ENCODE peak calls at places on chromosomes 4 and X, in five cellular contexts. One of them, this sample, is unnamed.

GRCh38 chrX:153481043-153481442 is 10.7 kb upstream of the HAUS7 start:
- DNase-seq in AG04449: no peak
- DNase-seq in A549: no peak
- DNase-seq in Calu3: no peak
- DNase-seq in left lung: no peak
- DNase-seq in this sample: no peak

GRCh38 chr4:111883557-111883999 is 261.7 kb upstream of the FAM241A start:
- DNase-seq in left lung: no peak
- DNase-seq in A549: no peak
- DNase-seq in Calu3: no peak
- DNase-seq in AG04449: no peak
- DNase-seq in this sample: no peak

GRCh38 chr4:56276547-56276946 is 110.7 kb downstream of the AASDH start:
- DNase-seq in A549: no peak
- DNase-seq in AG04449: no peak
- DNase-seq in left lung: no peak
- DNase-seq in Calu3: no peak
- DNase-seq in this sample: no peak

GRCh38 chrX:133580630-133581029 is 165.3 kb upstream of the GPC4 start:
- DNase-seq in AG04449: no peak
- DNase-seq in left lung: no peak
- DNase-seq in Calu3: no peak
- DNase-seq in A549: no peak
- DNase-seq in this sample: no peak

GRCh38 chrX:39755152-39756032 is 342.4 kb downstream of the BCOR start:
- DNase-seq in A549: peak; percentile 81
- DNase-seq in AG04449: peak; percentile 80
- DNase-seq in Calu3: peak; percentile 93
- DNase-seq in left lung: peak; percentile 77
- DNase-seq in this sample: peak; percentile 61

GRCh38 chr4:121953860-121954259 is 2.0 kb upstream of the TRPC3 start:
- DNase-seq in A549: no peak
- DNase-seq in Calu3: no peak
- DNase-seq in AG04449: no peak
- DNase-seq in left lung: no peak
- DNase-seq in this sample: no peak

GRCh38 chrX:153967536-153968214 is 3.9 kb downstream of the HCFC1 start:
- DNase-seq in AG04449: no peak
- DNase-seq in left lung: no peak
- DNase-seq in Calu3: no peak
- DNase-seq in A549: no peak
- DNase-seq in this sample: no peak

GRCh38 chr4:110124721-110125120 is 73.7 kb downstream of the ELOVL6 start:
- DNase-seq in AG04449: no peak
- DNase-seq in A549: no peak
- DNase-seq in Calu3: no peak
- DNase-seq in left lung: no peak
- DNase-seq in this sample: no peak

GRCh38 chrX:119880552-119881437 is 9.2 kb downstream of the NDUFA1 start:
- DNase-seq in AG04449: no peak
- DNase-seq in Calu3: peak; percentile 32
- DNase-seq in A549: peak; percentile 59
- DNase-seq in left lung: no peak
- DNase-seq in this sample: no peak

GRCh38 chr4:5018603-5019002 is 655 bp downstream of the CYTL1 start:
- DNase-seq in A549: no peak
- DNase-seq in left lung: no peak
- DNase-seq in AG04449: no peak
- DNase-seq in Calu3: no peak
- DNase-seq in this sample: no peak

GRCh38 chrX:40174594-40175415 is 77.0 kb upstream of the BCOR start:
- DNase-seq in left lung: peak; percentile 80
- DNase-seq in A549: no peak
- DNase-seq in AG04449: no peak
- DNase-seq in Calu3: no peak
- DNase-seq in this sample: no peak

GRCh38 chrX:96704661-96705060 is 20.0 kb downstream of the DIAPH2 start:
- DNase-seq in left lung: no peak
- DNase-seq in A549: no peak
- DNase-seq in AG04449: no peak
- DNase-seq in Calu3: no peak
- DNase-seq in this sample: no peak

GRCh38 chrX:24204331-24204730 is 54.8 kb downstream of the ZFX start:
- DNase-seq in A549: no peak
- DNase-seq in left lung: no peak
- DNase-seq in AG04449: no peak
- DNase-seq in Calu3: no peak
- DNase-seq in this sample: no peak

DNA sequence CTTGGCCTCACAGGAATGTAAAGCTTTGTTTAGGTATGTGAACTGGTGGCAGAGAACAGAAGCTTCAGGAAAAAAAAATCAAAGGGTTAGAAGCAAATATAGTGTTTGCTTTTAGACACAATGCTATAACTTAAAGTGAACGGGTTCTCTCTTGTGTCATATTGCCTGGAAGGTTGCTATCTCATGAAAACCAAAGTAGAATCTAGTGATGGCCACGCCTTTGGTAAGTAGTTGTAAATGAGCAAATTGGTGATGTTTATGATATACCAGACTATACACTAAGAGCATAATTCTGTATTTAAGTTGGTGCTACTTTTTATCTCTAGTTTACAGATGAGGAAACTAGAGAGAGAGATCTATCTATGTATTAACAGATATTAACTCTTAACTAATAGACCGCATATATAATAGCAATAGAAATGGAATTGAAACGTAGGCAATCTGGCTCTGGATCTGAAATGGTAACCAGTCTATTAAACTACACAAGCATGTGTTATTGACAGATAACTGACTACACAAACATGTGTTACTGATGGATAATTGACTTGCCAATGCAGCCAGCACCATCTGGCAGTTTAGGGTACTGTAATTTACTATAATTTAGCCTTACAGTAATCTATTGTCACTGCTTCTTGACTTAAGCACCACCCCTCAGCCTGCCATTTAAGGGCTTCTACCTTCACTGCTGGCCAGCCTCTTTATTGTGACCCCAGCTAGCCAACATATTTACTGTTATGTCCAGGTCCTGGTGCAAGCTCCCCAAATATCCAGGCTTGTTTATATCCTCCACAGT is 40.9 kb downstream of the HCCS start:
- DNase-seq in AG04449: no peak
- DNase-seq in left lung: no peak
- DNase-seq in A549: no peak
- DNase-seq in Calu3: no peak
- DNase-seq in this sample: no peak
- TF ChIP-seq CTCF in AG04449: no peak
- TF ChIP-seq CTCF in left lung: no peak
- TF ChIP-seq CTCF in A549: no peak
- TF ChIP-seq CTCF in Calu3: no peak
- TF ChIP-seq CTCF in this sample: no peak

DNA sequence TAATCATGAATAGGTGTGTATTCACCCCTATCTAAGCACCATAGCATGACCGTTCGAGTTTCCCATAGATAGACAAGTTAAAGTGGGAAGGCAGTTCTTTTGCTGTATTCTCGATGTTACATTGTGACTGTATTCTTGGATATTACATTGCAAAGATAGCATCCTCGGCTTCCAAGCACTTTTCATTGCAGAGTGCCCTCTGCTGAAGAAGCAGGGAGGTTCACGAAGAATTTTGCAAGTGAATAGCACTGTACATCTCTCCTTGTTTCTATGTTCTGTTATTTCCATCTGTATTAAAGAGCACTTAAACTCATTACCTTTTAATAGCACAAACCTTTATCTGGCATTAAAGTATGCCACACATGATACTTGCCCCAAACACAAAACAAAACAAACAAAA is 426.7 kb upstream of the ARX start:
- DNase-seq in AG04449: no peak
- DNase-seq in A549: no peak
- DNase-seq in left lung: no peak
- DNase-seq in Calu3: no peak
- DNase-seq in this sample: no peak
- TF ChIP-seq CTCF in AG04449: no peak
- TF ChIP-seq CTCF in A549: no peak
- TF ChIP-seq CTCF in left lung: no peak
- TF ChIP-seq CTCF in Calu3: no peak
- TF ChIP-seq CTCF in this sample: peak; percentile 51

DNA sequence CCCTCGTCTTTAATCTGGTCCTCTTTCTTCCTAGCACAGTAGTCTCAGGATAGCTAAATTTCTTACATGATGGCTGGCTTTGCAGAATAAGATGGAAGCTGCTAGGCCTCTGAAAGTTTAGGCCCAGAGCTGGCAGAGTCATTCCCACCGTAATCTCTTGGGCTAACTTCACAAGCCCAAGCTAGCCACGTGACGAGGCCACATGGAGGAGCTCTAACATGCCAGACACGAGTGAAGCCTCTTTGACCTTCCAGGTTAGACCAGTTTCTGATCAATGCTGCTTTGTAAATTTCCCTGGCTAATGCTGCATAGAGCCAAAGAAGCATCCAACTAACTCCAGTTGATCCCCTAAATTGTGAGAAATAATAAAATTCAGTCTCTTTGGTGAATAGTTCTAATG is 9.5 kb upstream of the CENPE start:
- DNase-seq in AG04449: no peak
- DNase-seq in Calu3: peak; percentile 47
- DNase-seq in A549: no peak
- DNase-seq in left lung: no peak
- DNase-seq in this sample: no peak
- TF ChIP-seq CTCF in AG04449: no peak
- TF ChIP-seq CTCF in Calu3: no peak
- TF ChIP-seq CTCF in A549: no peak
- TF ChIP-seq CTCF in left lung: no peak
- TF ChIP-seq CTCF in this sample: peak; percentile 21

GRCh38 chr4:7787681-7788141 is 151.9 kb downstream of the AFAP1 start:
- DNase-seq in A549: no peak
- DNase-seq in AG04449: no peak
- DNase-seq in Calu3: no peak
- DNase-seq in left lung: no peak
- DNase-seq in this sample: no peak

GRCh38 chr4:7786517-7786916 is 153.1 kb downstream of the AFAP1 start:
- DNase-seq in left lung: no peak
- DNase-seq in AG04449: no peak
- DNase-seq in A549: no peak
- DNase-seq in Calu3: no peak
- DNase-seq in this sample: no peak

GRCh38 chr4:7787067-7787466 is 152.6 kb downstream of the AFAP1 start:
- DNase-seq in Calu3: no peak
- DNase-seq in left lung: no peak
- DNase-seq in A549: no peak
- DNase-seq in AG04449: no peak
- DNase-seq in this sample: no peak

GRCh38 chr4:7788687-7789425 is 150.8 kb downstream of the AFAP1 start:
- DNase-seq in A549: no peak
- DNase-seq in left lung: no peak
- DNase-seq in AG04449: no peak
- DNase-seq in Calu3: no peak
- DNase-seq in this sample: no peak

DNA sequence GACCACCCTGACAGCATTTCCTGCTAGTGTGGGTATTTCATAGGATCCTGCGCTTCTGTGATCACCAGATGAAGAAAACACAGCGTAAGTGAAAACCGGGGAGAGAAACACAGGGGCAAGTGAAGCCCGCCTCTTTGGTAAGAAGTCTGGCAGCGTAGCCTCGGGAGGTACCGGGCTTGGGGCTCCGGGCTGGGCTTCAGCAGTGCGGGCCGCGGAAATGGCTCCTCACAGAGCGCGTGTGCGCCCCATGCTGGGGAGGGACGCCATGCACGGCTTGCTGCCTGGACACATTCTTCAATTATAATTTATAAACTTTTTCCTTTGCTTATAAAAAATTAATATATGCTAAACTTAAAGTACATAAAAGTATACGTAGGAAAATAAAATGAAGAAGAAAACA is 151.5 kb downstream of the AFAP1 start:
- DNase-seq in A549: no peak
- DNase-seq in left lung: no peak
- DNase-seq in AG04449: no peak
- DNase-seq in Calu3: no peak
- DNase-seq in this sample: no peak
- TF ChIP-seq CTCF in A549: no peak
- TF ChIP-seq CTCF in left lung: no peak
- TF ChIP-seq CTCF in AG04449: no peak
- TF ChIP-seq CTCF in Calu3: no peak
- TF ChIP-seq CTCF in this sample: no peak

DNA sequence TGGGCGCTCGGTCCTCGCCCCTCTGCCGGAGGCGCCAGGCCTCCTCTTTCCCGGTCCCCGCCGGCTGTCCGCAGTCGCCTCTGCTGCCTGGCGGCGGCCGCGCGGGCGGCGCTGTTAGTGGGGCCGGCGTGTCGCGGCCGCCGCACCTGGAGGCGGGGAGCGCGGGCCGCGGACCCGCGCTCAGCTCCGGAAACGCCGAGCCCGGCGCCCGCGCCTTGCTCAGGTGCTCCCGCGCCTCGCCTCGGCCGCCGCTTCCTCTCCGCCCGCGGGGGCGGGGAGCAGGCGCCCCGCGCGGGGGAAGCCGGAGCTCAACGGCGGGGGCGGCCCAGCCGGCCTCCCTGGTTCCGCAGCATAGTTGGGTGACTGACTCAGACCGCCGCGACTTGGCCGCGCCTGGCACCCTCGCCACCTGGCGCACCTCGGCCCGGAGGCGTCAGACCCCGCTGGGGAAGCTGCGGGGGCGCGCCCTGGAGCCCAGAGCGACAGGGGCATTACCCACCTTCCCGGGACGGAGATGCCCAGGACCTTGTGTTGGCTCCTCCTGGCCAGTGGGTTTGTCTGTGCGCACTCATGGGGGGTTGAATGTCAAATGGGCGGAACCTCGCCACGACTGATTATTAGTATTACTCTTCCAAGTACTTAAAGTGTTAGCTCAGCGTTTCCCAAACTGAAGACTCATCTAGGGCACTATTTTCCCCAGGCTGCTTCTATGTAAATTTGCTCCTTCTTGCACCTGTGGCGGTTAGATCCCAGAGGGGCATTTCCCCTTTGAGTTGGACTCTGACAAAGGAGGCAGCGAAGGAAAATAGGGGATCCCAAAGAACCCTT is at the start of gene ARAP2:
- DNase-seq in left lung: peak; percentile 95
- DNase-seq in Calu3: peak; percentile 82
- DNase-seq in A549: peak; percentile 15
- DNase-seq in AG04449: no peak
- DNase-seq in this sample: no peak
- TF ChIP-seq CTCF in left lung: no peak
- TF ChIP-seq CTCF in Calu3: no peak
- TF ChIP-seq CTCF in A549: no peak
- TF ChIP-seq CTCF in AG04449: no peak
- TF ChIP-seq CTCF in this sample: no peak

DNA sequence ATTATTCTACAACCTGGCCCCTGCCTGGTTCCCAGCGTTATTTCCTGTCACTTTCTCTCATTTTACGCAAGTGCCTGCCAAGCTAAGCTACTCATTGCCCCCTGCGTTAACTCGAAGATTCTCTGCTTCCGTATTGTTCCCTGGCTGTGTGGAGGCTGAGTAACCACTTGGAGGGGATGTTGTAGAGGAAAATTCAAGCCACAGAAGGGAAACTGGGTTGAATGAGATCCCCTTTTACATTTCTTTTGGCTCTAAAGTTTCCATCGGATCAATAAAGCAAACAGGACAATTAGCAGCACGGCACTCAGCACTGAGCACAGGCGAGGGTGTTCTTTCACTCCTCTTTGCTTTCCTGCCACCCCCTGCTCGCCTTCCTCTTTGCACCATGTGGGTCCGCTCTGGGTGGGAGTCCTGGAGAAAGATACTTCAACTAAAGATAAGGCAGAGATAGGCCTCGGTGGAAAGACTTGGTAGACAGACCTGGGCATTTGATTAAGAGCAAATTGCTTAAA is 4.2 kb upstream of the TMSB4X start:
- DNase-seq in AG04449: no peak
- DNase-seq in Calu3: peak; percentile 55
- DNase-seq in left lung: no peak
- DNase-seq in A549: no peak
- DNase-seq in this sample: no peak
- TF ChIP-seq CTCF in AG04449: peak; percentile 41
- TF ChIP-seq CTCF in Calu3: peak; percentile 35
- TF ChIP-seq CTCF in left lung: peak; percentile 25
- TF ChIP-seq CTCF in A549: peak; percentile 23
- TF ChIP-seq CTCF in this sample: peak; percentile 54

This sample was measured in epithelial cell of proximal tubule.